ENCODE peak calls at places on chromosomes 12 and 14, in five cellular contexts. One of them, this sample, is unnamed.

GRCh38 chr12:53967451-53968059 is 5.4 kb upstream of the HOXC11 start:
- DNase-seq in RPMI7951: no peak
- DNase-seq in naive thymus-derived CD8-positive, alpha-beta T cell: no peak
- DNase-seq in HCEC 1CT: no peak
- DNase-seq in GM03348: no peak
- DNase-seq in this sample: no peak

GRCh38 chr12:88188180-88188579 is 46.1 kb downstream of the TMTC3 start:
- DNase-seq in RPMI7951: no peak
- DNase-seq in naive thymus-derived CD8-positive, alpha-beta T cell: no peak
- DNase-seq in HCEC 1CT: peak
- DNase-seq in GM03348: peak
- DNase-seq in this sample: peak

GRCh38 chr12:31220061-31220460 is 105.9 kb downstream of the SINHCAF start:
- DNase-seq in RPMI7951: no peak
- DNase-seq in naive thymus-derived CD8-positive, alpha-beta T cell: no peak
- DNase-seq in HCEC 1CT: no peak
- DNase-seq in GM03348: no peak
- DNase-seq in this sample: no peak

GRCh38 chr14:100417466-100417865 is 94.3 kb downstream of the SLC25A47 start:
- DNase-seq in RPMI7951: peak
- DNase-seq in naive thymus-derived CD8-positive, alpha-beta T cell: no peak
- DNase-seq in HCEC 1CT: peak
- DNase-seq in GM03348: peak
- DNase-seq in this sample: peak

GRCh38 chr12:32559434-32559833 is 119.7 kb upstream of the DNM1L start:
- DNase-seq in RPMI7951: peak
- DNase-seq in naive thymus-derived CD8-positive, alpha-beta T cell: no peak
- DNase-seq in HCEC 1CT: peak
- DNase-seq in GM03348: no peak
- DNase-seq in this sample: no peak

GRCh38 chr12:45713108-45713507 is 16.4 kb upstream of the ARID2 start:
- DNase-seq in RPMI7951: peak
- DNase-seq in naive thymus-derived CD8-positive, alpha-beta T cell: no peak
- DNase-seq in HCEC 1CT: peak
- DNase-seq in GM03348: no peak
- DNase-seq in this sample: no peak

GRCh38 chr14:48052973-48053372 is 377.6 kb upstream of the MDGA2 start:
- DNase-seq in RPMI7951: no peak
- DNase-seq in naive thymus-derived CD8-positive, alpha-beta T cell: no peak
- DNase-seq in HCEC 1CT: no peak
- DNase-seq in GM03348: no peak
- DNase-seq in this sample: no peak

GRCh38 chr12:45336331-45336730 is 120.4 kb downstream of the ANO6 start:
- DNase-seq in RPMI7951: peak
- DNase-seq in naive thymus-derived CD8-positive, alpha-beta T cell: no peak
- DNase-seq in HCEC 1CT: peak
- DNase-seq in GM03348: no peak
- DNase-seq in this sample: peak

GRCh38 chr12:109308534-109309440 is at the start of gene FOXN4:
- DNase-seq in RPMI7951: no peak
- DNase-seq in naive thymus-derived CD8-positive, alpha-beta T cell: no peak
- DNase-seq in HCEC 1CT: no peak
- DNase-seq in GM03348: no peak
- DNase-seq in this sample: no peak

GRCh38 chr14:94773017-94773681 is 3.2 kb upstream of the GSC start:
- DNase-seq in RPMI7951: no peak
- DNase-seq in naive thymus-derived CD8-positive, alpha-beta T cell: no peak
- DNase-seq in HCEC 1CT: no peak
- DNase-seq in GM03348: no peak
- DNase-seq in this sample: no peak

GRCh38 chr12:130508847-130509246 is 171.2 kb downstream of the PIWIL1 start:
- DNase-seq in RPMI7951: no peak
- DNase-seq in naive thymus-derived CD8-positive, alpha-beta T cell: no peak
- DNase-seq in HCEC 1CT: no peak
- DNase-seq in GM03348: no peak
- DNase-seq in this sample: no peak

GRCh38 chr12:75823475-75823874 is 208.1 kb downstream of the PHLDA1 start:
- DNase-seq in RPMI7951: no peak
- DNase-seq in naive thymus-derived CD8-positive, alpha-beta T cell: no peak
- DNase-seq in HCEC 1CT: no peak
- DNase-seq in GM03348: no peak
- DNase-seq in this sample: no peak

GRCh38 chr14:96863327-96863985 is 66.3 kb downstream of the VRK1 start:
- DNase-seq in RPMI7951: no peak
- DNase-seq in naive thymus-derived CD8-positive, alpha-beta T cell: no peak
- DNase-seq in HCEC 1CT: no peak
- DNase-seq in GM03348: no peak
- DNase-seq in this sample: no peak

GRCh38 chr12:39777465-39777864 is 157.9 kb upstream of the ABCD2 start:
- DNase-seq in RPMI7951: no peak
- DNase-seq in naive thymus-derived CD8-positive, alpha-beta T cell: no peak
- DNase-seq in HCEC 1CT: no peak
- DNase-seq in GM03348: no peak
- DNase-seq in this sample: no peak

GRCh38 chr14:73829526-73830431 is 21.9 kb upstream of the PTGR2 start:
- DNase-seq in RPMI7951: peak
- DNase-seq in naive thymus-derived CD8-positive, alpha-beta T cell: no peak
- DNase-seq in HCEC 1CT: peak
- DNase-seq in GM03348: peak
- DNase-seq in this sample: no peak

GRCh38 chr12:66746489-66747201 is 67.8 kb upstream of the GRIP1 start:
- DNase-seq in RPMI7951: no peak
- DNase-seq in naive thymus-derived CD8-positive, alpha-beta T cell: no peak
- DNase-seq in HCEC 1CT: no peak
- DNase-seq in GM03348: no peak
- DNase-seq in this sample: no peak

GRCh38 chr14:100317897-100318808 is 5.0 kb upstream of the SLC25A47 start:
- DNase-seq in RPMI7951: no peak
- DNase-seq in naive thymus-derived CD8-positive, alpha-beta T cell: peak
- DNase-seq in HCEC 1CT: peak
- DNase-seq in GM03348: peak
- DNase-seq in this sample: no peak

GRCh38 chr14:23605931-23606585 is 27.5 kb upstream of the JPH4 start:
- DNase-seq in RPMI7951: peak
- DNase-seq in naive thymus-derived CD8-positive, alpha-beta T cell: no peak
- DNase-seq in HCEC 1CT: no peak
- DNase-seq in GM03348: no peak
- DNase-seq in this sample: no peak

GRCh38 chr12:94148841-94149780 is 734 bp downstream of the PLXNC1 start:
- DNase-seq in RPMI7951: peak
- DNase-seq in naive thymus-derived CD8-positive, alpha-beta T cell: peak
- DNase-seq in HCEC 1CT: no peak
- DNase-seq in GM03348: peak
- DNase-seq in this sample: no peak

GRCh38 chr14:56650075-56650474 is 70.5 kb downstream of the TMEM260 start:
- DNase-seq in RPMI7951: no peak
- DNase-seq in naive thymus-derived CD8-positive, alpha-beta T cell: no peak
- DNase-seq in HCEC 1CT: no peak
- DNase-seq in GM03348: no peak
- DNase-seq in this sample: no peak

GRCh38 chr12:67082221-67082620 is 186.9 kb upstream of the CAND1 start:
- DNase-seq in RPMI7951: no peak
- DNase-seq in naive thymus-derived CD8-positive, alpha-beta T cell: no peak
- DNase-seq in HCEC 1CT: no peak
- DNase-seq in GM03348: no peak
- DNase-seq in this sample: no peak

GRCh38 chr12:24600996-24601395 is 347.9 kb downstream of the BCAT1 start:
- DNase-seq in RPMI7951: peak
- DNase-seq in naive thymus-derived CD8-positive, alpha-beta T cell: no peak
- DNase-seq in HCEC 1CT: peak
- DNase-seq in GM03348: peak
- DNase-seq in this sample: peak

GRCh38 chr14:53715390-53715730 is 241.3 kb downstream of the BMP4 start:
- DNase-seq in RPMI7951: peak
- DNase-seq in naive thymus-derived CD8-positive, alpha-beta T cell: no peak
- DNase-seq in HCEC 1CT: peak
- DNase-seq in GM03348: peak
- DNase-seq in this sample: no peak

GRCh38 chr12:92055877-92056276 is 89.8 kb downstream of the BTG1 start:
- DNase-seq in RPMI7951: no peak
- DNase-seq in naive thymus-derived CD8-positive, alpha-beta T cell: peak
- DNase-seq in HCEC 1CT: no peak
- DNase-seq in GM03348: no peak
- DNase-seq in this sample: no peak

GRCh38 chr14:101412741-101413140 is 148.6 kb upstream of the DIO3 start:
- DNase-seq in RPMI7951: peak
- DNase-seq in naive thymus-derived CD8-positive, alpha-beta T cell: no peak
- DNase-seq in HCEC 1CT: no peak
- DNase-seq in GM03348: no peak
- DNase-seq in this sample: no peak

GRCh38 chr12:126998747-126999285 is 1268.2 kb upstream of the TMEM132C start:
- DNase-seq in RPMI7951: peak
- DNase-seq in naive thymus-derived CD8-positive, alpha-beta T cell: no peak
- DNase-seq in HCEC 1CT: no peak
- DNase-seq in GM03348: no peak
- DNase-seq in this sample: no peak